ENCODE peak calls at places on chromosomes 12 and 14, in six cellular contexts. I is trophoblast cell, S is H9, P is H1, V is mesenchymal stem cell, B is neuronal stem cell. R is an unnamed sample.

GRCh38 chr12:26948309-26948708 is 10.0 kb downstream of the FGFR1OP2 start:
- DNase-seq in I (no peak), S (no peak), P (no peak), V (no peak), B (no peak), R (no peak)

GRCh38 chr12:94841904-94842610 is 161.4 kb downstream of the NDUFA12 start:
- DNase-seq in I (no peak), S (no peak), P (no peak), V (no peak), B (no peak), R (no peak)

GRCh38 chr14:55153951-55154350 is 24.9 kb downstream of the LGALS3 start:
- DNase-seq in I (no peak), S (no peak), P (no peak), V (no peak), B (no peak), R (no peak)

GRCh38 chr14:53792909-53793308 is 163.7 kb downstream of the BMP4 start:
- DNase-seq in I (no peak), S (no peak), P (peak), V (no peak), B (no peak), R (no peak)

GRCh38 chr12:50822082-50822481 is 20.6 kb upstream of the TMPRSS12 start:
- DNase-seq in I (peak), S (no peak), P (no peak), V (no peak), B (no peak), R (no peak)

GRCh38 chr12:68794653-68795253 is 13.2 kb upstream of the MDM2 start:
- DNase-seq in I (peak), S (no peak), P (no peak), V (peak), B (no peak), R (peak)

GRCh38 chr12:109308534-109309440 is at the start of gene FOXN4:
- DNase-seq in I (no peak), S (peak), P (no peak), V (no peak), B (no peak), R (no peak)

GRCh38 chr12:60191676-60192359 is 596.0 kb downstream of the SLC16A7 start:
- DNase-seq in I (peak), S (no peak), P (no peak), V (no peak), B (no peak), R (peak)

GRCh38 chr12:115973066-115973465 is 304.4 kb downstream of the MED13L start:
- DNase-seq in I (peak), S (no peak), P (no peak), V (peak), B (no peak), R (peak)

GRCh38 chr12:131923260-131923659 is 5.8 kb upstream of the PUS1 start:
- DNase-seq in I (no peak), S (no peak), P (no peak), V (no peak), B (no peak), R (no peak)

GRCh38 chr14:23302290-23303225 is at the start of gene PPP1R3E:
- DNase-seq in I (peak), S (peak), P (no peak), V (peak), B (peak), R (peak)

GRCh38 chr12:6443361-6443983 is 1.3 kb upstream of the CD27 start:
- DNase-seq in I (no peak), S (no peak), P (no peak), V (no peak), B (no peak), R (no peak)

GRCh38 chr12:120231316-120232011 is 30.6 kb upstream of the RPLP0 start:
- DNase-seq in I (peak), S (peak), P (peak), V (peak), B (no peak), R (peak)

GRCh38 chr12:80708535-80709328 is 1.3 kb downstream of the MYF6 start:
- DNase-seq in I (no peak), S (peak), P (no peak), V (peak), B (no peak), R (no peak)

GRCh38 chr12:57829025-57829777 is 10.7 kb upstream of the AVIL start:
- DNase-seq in I (no peak), S (no peak), P (no peak), V (no peak), B (no peak), R (no peak)

GRCh38 chr12:68899251-68899771 is 33.7 kb downstream of the CPM start:
- DNase-seq in I (peak), S (no peak), P (no peak), V (peak), B (no peak), R (peak)

GRCh38 chr12:21169878-21170472 is 39.0 kb downstream of the SLCO1B1 start:
- DNase-seq in I (peak), S (peak), P (peak), V (peak), B (peak), R (peak)

GRCh38 chr12:95836185-95836609 is 22.6 kb upstream of the SNRPF start:
- DNase-seq in I (no peak), S (no peak), P (no peak), V (no peak), B (no peak), R (peak)

GRCh38 chr12:54000105-54000773 is at the start of gene HOXC9:
- DNase-seq in I (peak), S (no peak), P (no peak), V (no peak), B (no peak), R (no peak)

GRCh38 chr12:126676426-126676825 is 1590.5 kb upstream of the TMEM132C start:
- DNase-seq in I (no peak), S (no peak), P (no peak), V (no peak), B (no peak), R (no peak)

GRCh38 chr14:45249847-45250575 is 3.0 kb downstream of the MIS18BP1 start:
- DNase-seq in I (peak), S (no peak), P (no peak), V (peak), B (no peak), R (peak)

GRCh38 chr12:97968641-97969171 is 506.1 kb downstream of the RMST start:
- DNase-seq in I (no peak), S (no peak), P (no peak), V (no peak), B (no peak), R (no peak)

GRCh38 chr14:106044949-106045596 is 518.7 kb downstream of the TMEM121 start:
- DNase-seq in I (peak), S (no peak), P (no peak), V (no peak), B (no peak), R (no peak)

GRCh38 chr14:80924365-80925103 is 17.0 kb downstream of the CEP128 start:
- DNase-seq in I (no peak), S (no peak), P (no peak), V (no peak), B (no peak), R (no peak)

GRCh38 chr12:67645571-67645970 is 3.0 kb upstream of the DYRK2 start:
- DNase-seq in I (peak), S (no peak), P (no peak), V (peak), B (no peak), R (peak)

GRCh38 chr12:46959484-46959883 is 119.9 kb upstream of the PCED1B start:
- DNase-seq in I (peak), S (no peak), P (no peak), V (peak), B (no peak), R (peak)

GRCh38 chr12:124720687-124721500 is 142.8 kb downstream of the SCARB1 start:
- DNase-seq in I (peak), S (no peak), P (no peak), V (peak), B (no peak), R (peak)

GRCh38 chr12:64610660-64611429 is 550 bp downstream of the RASSF3 start:
- DNase-seq in I (peak), S (peak), P (no peak), V (peak), B (peak), R (peak)
- H3K4ac ChIP-seq in I (peak), S (no peak), P (no peak), V (peak), B (peak), R (peak)

GRCh38 chr14:79834856-79835255 is 376.4 kb downstream of the DIO2 start:
- DNase-seq in I (no peak), S (no peak), P (no peak), V (peak), B (no peak), R (no peak)

GRCh38 chr14:79841433-79841832 is 369.9 kb downstream of the DIO2 start:
- DNase-seq in I (no peak), S (no peak), P (no peak), V (no peak), B (no peak), R (peak)

GRCh38 chr14:79836577-79836976 is 374.7 kb downstream of the DIO2 start:
- DNase-seq in I (no peak), S (no peak), P (no peak), V (no peak), B (no peak), R (peak)

GRCh38 chr14:79840068-79840467 is 371.2 kb downstream of the DIO2 start:
- DNase-seq in I (peak), S (no peak), P (no peak), V (no peak), B (no peak), R (no peak)

GRCh38 chr14:79837699-79838098 is 373.6 kb downstream of the DIO2 start:
- DNase-seq in I (no peak), S (no peak), P (no peak), V (no peak), B (no peak), R (no peak)
- H2AFZ ChIP-seq in I (no peak), S (no peak), P (no peak), V (no peak), B (no peak), R (no peak)

GRCh38 chr14:77457522-77458248 is at the start of the genes AHSA1 and VIPAS39:
- DNase-seq in I (peak), S (peak), P (peak), V (peak), B (peak), R (peak)
- H3K4ac ChIP-seq in I (peak), S (no peak), P (peak), V (peak), B (no peak), R (peak)

GRCh38 chr14:60485057-60485599 is 735 bp downstream of the C14orf39 start:
- DNase-seq in I (no peak), S (no peak), P (no peak), V (no peak), B (no peak), R (no peak)
- H2AFZ ChIP-seq in I (peak), S (peak), P (peak), V (no peak), B (peak), R (peak)

DNA sequence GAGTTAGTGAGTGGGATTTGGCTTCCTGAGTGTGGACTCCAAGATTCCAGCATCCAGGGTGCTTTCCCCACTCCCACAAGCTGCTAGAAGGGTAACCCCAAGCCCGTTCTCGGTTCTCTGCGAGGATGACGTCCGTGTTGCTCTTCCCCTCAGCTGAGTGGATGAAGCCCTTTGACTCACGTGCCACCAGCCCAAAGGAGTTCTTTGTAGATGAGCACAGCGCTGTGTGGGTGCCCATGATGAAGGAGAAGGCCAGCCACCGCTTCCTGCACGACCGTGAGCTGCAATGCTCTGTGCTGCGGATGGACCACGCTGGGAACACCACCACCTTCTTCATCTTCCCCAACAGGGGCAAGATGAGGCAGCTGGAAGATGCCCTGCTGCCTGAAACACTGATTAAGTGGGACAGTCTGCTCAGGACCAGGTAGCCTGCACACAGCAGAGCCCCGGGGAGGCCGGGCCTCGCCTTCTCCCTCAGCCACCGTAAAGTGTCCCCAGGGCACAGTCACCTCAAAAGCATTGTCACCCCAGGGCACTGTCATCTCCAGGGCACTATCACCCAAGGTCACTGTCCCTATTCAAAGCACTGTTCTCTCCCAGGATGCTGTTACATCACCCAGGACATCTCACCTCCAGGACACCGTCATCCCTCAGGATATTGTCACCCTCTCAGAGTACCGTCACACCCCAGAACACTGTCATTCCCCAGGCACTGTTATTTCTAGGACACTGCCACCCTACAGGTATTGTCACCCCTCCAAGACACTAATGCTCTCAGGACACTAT is 31.3 kb downstream of the SERPINA3 start:
- DNase-seq in I (no peak), S (no peak), P (no peak), V (no peak), B (no peak), R (no peak)
- H3K4ac ChIP-seq in I (no peak), S (no peak), P (no peak), V (no peak), B (no peak), R (no peak)

R was measured in IMR-90.